ENCODE peak calls at places on chromosomes 16 and 17, in nine cellular contexts. G is iPS-NIHi11; E is stimulated activated CD4-positive, alpha-beta T cell treated with anti-CD3 and anti-CD28 coated beads, TNF-alpha, amount 100 ng/mL, for 1 hour; S is NCI-H1694 treated with DMSO at 0.1 percent for 48 hours; Q is activated T-cell treated with anti-CD3 and anti-CD28 coated beads, Interleukin-2, amount 50 U/mL, for 48 hours; B is A172; K is effector memory CD4-positive, alpha-beta T cell; H is GM10248; J is stimulated activated CD8-positive, alpha-beta memory T cell treated with anti-CD3 and anti-CD28 coated beads, Interleukin-7, amount 100 ng/mL, for 1 hour. X is an unnamed sample.

GRCh38 chr16:383326-384020 is 1.7 kb upstream of the PGAP6 start:
- DNase-seq in G (no peak), E (no peak), S (no peak), Q (peak), B (no peak), K (no peak), H (no peak), J (no peak), X (no peak)

GRCh38 chr17:80036715-80037477 is 454 bp downstream of the CCDC40 start:
- DNase-seq in G (peak), E (no peak), S (no peak), Q (peak), B (peak), K (peak), H (no peak), J (no peak), X (no peak)

GRCh38 chr17:8015957-8016631 is 13.7 kb downstream of the GUCY2D start:
- DNase-seq in G (peak), E (no peak), S (no peak), Q (no peak), B (no peak), K (no peak), H (no peak), J (no peak), X (no peak)

GRCh38 chr17:65918921-65919546 is 272.9 kb downstream of the CEP112 start:
- DNase-seq in G (peak), E (no peak), S (no peak), Q (no peak), B (no peak), K (no peak), H (no peak), J (no peak), X (no peak)

GRCh38 chr17:38606646-38607611 is 1.2 kb upstream of the SRCIN1 start:
- DNase-seq in G (no peak), E (no peak), S (peak), Q (no peak), B (no peak), K (no peak), H (no peak), J (no peak), X (no peak)

GRCh38 chr17:81253358-81254131 is 14.4 kb downstream of the NDUFAF8 start:
- DNase-seq in G (peak), E (peak), S (peak), Q (peak), B (peak), K (peak), H (peak), J (peak), X (peak)

GRCh38 chr16:89316701-89317100 is 99.2 kb downstream of the ZNF778 start:
- DNase-seq in G (no peak), E (no peak), S (no peak), Q (no peak), B (peak), K (no peak), H (no peak), J (no peak), X (no peak)

GRCh38 chr17:73316919-73317505 is 5.2 kb upstream of the CDC42EP4 start:
- DNase-seq in G (no peak), E (no peak), S (peak), Q (no peak), B (no peak), K (no peak), H (peak), J (no peak), X (no peak)

GRCh38 chr17:57270801-57271245 is 14.5 kb downstream of the MSI2 start:
- DNase-seq in G (no peak), E (no peak), S (no peak), Q (no peak), B (no peak), K (no peak), H (no peak), J (no peak), X (no peak)

GRCh38 chr16:89170346-89171215 is 967 bp upstream of the CDH15 start:
- DNase-seq in G (no peak), E (no peak), S (no peak), Q (peak), B (no peak), K (no peak), H (no peak), J (no peak), X (no peak)

GRCh38 chr16:67486805-67487204 is 3.5 kb upstream of the AGRP start:
- DNase-seq in G (no peak), E (no peak), S (no peak), Q (no peak), B (no peak), K (no peak), H (no peak), J (no peak), X (no peak)

GRCh38 chr16:47057631-47057996 is 84.1 kb upstream of the DNAJA2 start:
- DNase-seq in G (no peak), E (no peak), S (no peak), Q (no peak), B (no peak), K (no peak), H (no peak), J (no peak), X (no peak)

GRCh38 chr17:19707728-19708221 is 8.6 kb downstream of the SLC47A2 start:
- DNase-seq in G (peak), E (no peak), S (peak), Q (no peak), B (no peak), K (no peak), H (no peak), J (no peak), X (no peak)

GRCh38 chr17:40366076-40366860 is 1.7 kb upstream of the GJD3 start:
- DNase-seq in G (no peak), E (no peak), S (no peak), Q (no peak), B (no peak), K (no peak), H (no peak), J (no peak), X (no peak)

GRCh38 chr16:67346328-67346727 is 19.7 kb downstream of the LRRC36 start:
- DNase-seq in G (no peak), E (no peak), S (no peak), Q (no peak), B (no peak), K (no peak), H (no peak), J (no peak), X (no peak)

GRCh38 chr16:80899804-80900592 is 95.6 kb upstream of the CDYL2 start:
- DNase-seq in G (no peak), E (no peak), S (no peak), Q (no peak), B (peak), K (no peak), H (no peak), J (no peak), X (no peak)

GRCh38 chr17:79800325-79801155 is 3.7 kb upstream of the CBX8 start:
- DNase-seq in G (no peak), E (no peak), S (peak), Q (peak), B (peak), K (no peak), H (no peak), J (no peak), X (no peak)

GRCh38 chr17:19569785-19570496 is 36.3 kb downstream of the SLC47A1 start:
- DNase-seq in G (no peak), E (no peak), S (no peak), Q (no peak), B (peak), K (no peak), H (no peak), J (no peak), X (no peak)

GRCh38 chr16:68954871-68955635 is 111.7 kb downstream of the TANGO6 start:
- DNase-seq in G (no peak), E (no peak), S (peak), Q (no peak), B (no peak), K (no peak), H (no peak), J (no peak), X (no peak)

GRCh38 chr16:52069866-52070265 is 477.1 kb downstream of the TOX3 start:
- DNase-seq in G (peak), E (no peak), S (peak), Q (no peak), B (peak), K (no peak), H (no peak), J (no peak), X (no peak)

GRCh38 chr17:66675991-66676371 is 158.9 kb upstream of the CACNG5 start:
- DNase-seq in G (no peak), E (no peak), S (no peak), Q (no peak), B (no peak), K (no peak), H (no peak), J (no peak), X (no peak)

GRCh38 chr17:5042152-5043022 is 7.2 kb upstream of the SLC52A1 start:
- DNase-seq in G (no peak), E (no peak), S (no peak), Q (no peak), B (no peak), K (no peak), H (no peak), J (no peak), X (peak)

GRCh38 chr17:34606721-34607120 is 27.3 kb downstream of the TMEM132E start:
- DNase-seq in G (no peak), E (no peak), S (no peak), Q (no peak), B (no peak), K (no peak), H (no peak), J (no peak), X (no peak)

GRCh38 chr16:2710021-2710710 is 9.9 kb downstream of the PRSS27 start:
- DNase-seq in G (no peak), E (no peak), S (no peak), Q (no peak), B (no peak), K (no peak), H (no peak), J (no peak), X (no peak)

GRCh38 chr16:5064915-5065314 is 841 bp downstream of the C16orf89 start:
- DNase-seq in G (no peak), E (no peak), S (no peak), Q (no peak), B (no peak), K (no peak), H (no peak), J (no peak), X (no peak)

GRCh38 chr16:51971184-51971583 is 575.8 kb downstream of the TOX3 start:
- DNase-seq in G (peak), E (no peak), S (peak), Q (no peak), B (peak), K (no peak), H (no peak), J (no peak), X (no peak)

GRCh38 chr16:57102888-57103879 is 10.8 kb downstream of the CPNE2 start:
- DNase-seq in G (no peak), E (no peak), S (no peak), Q (no peak), B (no peak), K (no peak), H (no peak), J (no peak), X (no peak)

GRCh38 chr16:27219161-27219560 is 15.8 kb downstream of the KDM8 start:
- DNase-seq in G (no peak), E (no peak), S (no peak), Q (no peak), B (no peak), K (no peak), H (no peak), J (no peak), X (no peak)

GRCh38 chr16:84995666-84996065 is 15.7 kb downstream of the ZDHHC7 start:
- DNase-seq in G (no peak), E (no peak), S (no peak), Q (no peak), B (no peak), K (no peak), H (no peak), J (no peak), X (no peak)

GRCh38 chr16:65672960-65673359 is 551.1 kb upstream of the CDH11 start:
- DNase-seq in G (no peak), E (no peak), S (no peak), Q (no peak), B (peak), K (no peak), H (no peak), J (no peak), X (no peak)

GRCh38 chr16:84059946-84060901 is 17.6 kb upstream of the SLC38A8 start:
- DNase-seq in G (no peak), E (no peak), S (no peak), Q (no peak), B (no peak), K (no peak), H (no peak), J (no peak), X (no peak)

GRCh38 chr17:72985882-72986720 is 106.4 kb downstream of the SLC39A11 start:
- DNase-seq in G (peak), E (peak), S (peak), Q (peak), B (peak), K (peak), H (peak), J (peak), X (peak)

GRCh38 chr16:81394966-81395655 is 49.5 kb upstream of the CMIP start:
- DNase-seq in G (no peak), E (no peak), S (no peak), Q (no peak), B (no peak), K (no peak), H (no peak), J (no peak), X (no peak)

GRCh38 chr17:54900457-54901229 is at the start of gene TOM1L1:
- DNase-seq in G (peak), E (peak), S (peak), Q (peak), B (peak), K (no peak), H (peak), J (no peak), X (peak)

GRCh38 chr17:47705536-47706481 is 11.8 kb downstream of the TBKBP1 start:
- DNase-seq in G (no peak), E (peak), S (no peak), Q (peak), B (no peak), K (no peak), H (no peak), J (no peak), X (no peak)

GRCh38 chr17:44222112-44222869 is 2.8 kb upstream of the UBTF start:
- DNase-seq in G (peak), E (no peak), S (peak), Q (peak), B (peak), K (peak), H (peak), J (no peak), X (peak)

GRCh38 chr16:11155284-11155806 is 100.7 kb downstream of the SOCS1 start:
- DNase-seq in G (no peak), E (no peak), S (no peak), Q (peak), B (peak), K (no peak), H (no peak), J (no peak), X (peak)

GRCh38 chr16:50040028-50040427 is 15.0 kb downstream of the CNEP1R1 start:
- DNase-seq in G (no peak), E (no peak), S (no peak), Q (no peak), B (no peak), K (no peak), H (no peak), J (no peak), X (no peak)

X was measured in activated T-helper 2 cell treated with anti-CD3 and anti-CD28 coated beads, Interferon-gamma antibody, Interleukin-2, Interleukin-4, amounts not matched to agents 10 μg/mL and 5 μg/mL and 100 μg/mL, durations not matched to agents 14 hours and 24 hours and 36 hours.